ENCODE peak calls at places on chromosomes 12 and 14, in ten cellular contexts. V is lower lobe of right lung, H is body of pancreas, Q is left ventricle myocardium inferior, F is kidney, J is cardiac muscle cell, I is SK-N-SH, T is stomach, U is brain microvascular endothelial cell, G is lung. S is an unnamed sample.

GRCh38 chr14:99995700-99996356 is 69.4 kb upstream of the EVL start:
- DNase-seq in I (peak; percentile 42), F (no peak), T (peak; percentile 77), H (peak; percentile 80), V (peak; percentile 67), J (peak; percentile 57), U (peak; percentile 60), Q (peak; percentile 30), G (peak; percentile 67), S (no peak)

GRCh38 chr12:130868412-130868811 is 3.5 kb upstream of the RAN start:
- DNase-seq in T (no peak), F (no peak), H (no peak), I (no peak), V (no peak), U (no peak), G (no peak), Q (no peak), J (no peak), S (no peak)

GRCh38 chr12:96495841-96496545 is 6.6 kb downstream of the CFAP54 start:
- DNase-seq in I (no peak), J (no peak), T (no peak), F (no peak), H (no peak), Q (no peak), G (no peak), U (no peak), V (no peak), S (no peak)

GRCh38 chr12:20963762-20964161 is 153.3 kb downstream of the SLCO1B3 start:
- DNase-seq in I (no peak), F (no peak), J (no peak), U (no peak), V (no peak), T (no peak), G (no peak), Q (no peak), H (peak; percentile 17), S (no peak)

GRCh38 chr14:88521818-88522217 is 33.0 kb downstream of the PTPN21 start:
- DNase-seq in F (no peak), U (no peak), V (no peak), Q (no peak), J (no peak), H (no peak), I (no peak), T (no peak), G (no peak), S (no peak)

GRCh38 chr14:103072595-103073366 is 11.2 kb upstream of the LBHD2 start:
- DNase-seq in F (peak; percentile 91), T (no peak), U (no peak), V (no peak), J (peak; percentile 26), Q (no peak), H (peak; percentile 53), G (no peak), I (no peak), S (peak; percentile 64)

GRCh38 chr12:75816892-75817291 is 214.7 kb downstream of the PHLDA1 start:
- DNase-seq in U (peak; percentile 80), T (no peak), F (no peak), H (no peak), I (no peak), J (no peak), G (no peak), V (no peak), Q (no peak), S (no peak)

GRCh38 chr12:90253674-90254181 is 545.1 kb upstream of the ATP2B1 start:
- DNase-seq in G (peak; percentile 43), F (peak; percentile 75), V (peak; percentile 44), T (peak; percentile 33), H (peak; percentile 59), Q (peak; percentile 57), U (peak; percentile 91), J (peak; percentile 2), I (peak; percentile 24), S (peak; percentile 83)

GRCh38 chr12:113456199-113456598 is 15.5 kb downstream of the LHX5 start:
- DNase-seq in G (no peak), Q (no peak), F (no peak), H (no peak), U (no peak), J (no peak), I (no peak), V (no peak), T (no peak), S (no peak)

GRCh38 chr12:89693639-89694202 is 14.9 kb downstream of the ATP2B1 start:
- DNase-seq in V (no peak), F (no peak), G (no peak), T (no peak), U (no peak), J (no peak), H (no peak), I (no peak), Q (no peak), S (no peak)

GRCh38 chr12:33187409-33187808 is 252.2 kb downstream of the SYT10 start:
- DNase-seq in G (no peak), F (no peak), V (no peak), U (no peak), I (no peak), Q (no peak), T (no peak), J (no peak), H (no peak), S (no peak)

DNA sequence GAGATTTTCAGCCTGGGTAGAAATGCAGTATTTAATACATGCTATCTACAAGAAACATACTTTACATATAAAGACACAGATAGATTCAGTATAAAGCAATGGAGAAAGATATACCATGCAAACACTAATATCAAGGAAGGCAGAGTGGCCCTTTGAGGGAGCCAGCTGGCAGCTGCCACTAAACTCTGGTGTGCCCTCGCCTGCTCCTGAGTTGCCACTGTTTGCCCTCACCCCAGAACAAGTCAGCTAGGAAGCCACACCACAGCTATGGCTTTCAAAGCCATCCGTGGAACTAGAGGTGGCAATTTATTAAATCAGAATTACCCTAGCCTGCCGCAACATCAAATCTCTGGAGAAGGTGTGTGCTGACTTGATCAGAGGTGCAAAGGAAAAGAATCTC is 18.3 kb downstream of the PXN start:
- DNase-seq in F (no peak), T (peak; percentile 51), I (no peak), G (no peak), Q (no peak), V (no peak), J (no peak), U (no peak), H (peak; percentile 56), S (no peak)
- H3K4me3 ChIP-seq in F (no peak overlapping the region), T (no peak overlapping the region), I (no peak overlapping the region), G (no peak overlapping the region), Q (peak overlapping the region; percentile 61), V (no peak overlapping the region), J (no peak overlapping the region), U (no peak overlapping the region), H (no peak overlapping the region), S (no peak overlapping the region)

DNA sequence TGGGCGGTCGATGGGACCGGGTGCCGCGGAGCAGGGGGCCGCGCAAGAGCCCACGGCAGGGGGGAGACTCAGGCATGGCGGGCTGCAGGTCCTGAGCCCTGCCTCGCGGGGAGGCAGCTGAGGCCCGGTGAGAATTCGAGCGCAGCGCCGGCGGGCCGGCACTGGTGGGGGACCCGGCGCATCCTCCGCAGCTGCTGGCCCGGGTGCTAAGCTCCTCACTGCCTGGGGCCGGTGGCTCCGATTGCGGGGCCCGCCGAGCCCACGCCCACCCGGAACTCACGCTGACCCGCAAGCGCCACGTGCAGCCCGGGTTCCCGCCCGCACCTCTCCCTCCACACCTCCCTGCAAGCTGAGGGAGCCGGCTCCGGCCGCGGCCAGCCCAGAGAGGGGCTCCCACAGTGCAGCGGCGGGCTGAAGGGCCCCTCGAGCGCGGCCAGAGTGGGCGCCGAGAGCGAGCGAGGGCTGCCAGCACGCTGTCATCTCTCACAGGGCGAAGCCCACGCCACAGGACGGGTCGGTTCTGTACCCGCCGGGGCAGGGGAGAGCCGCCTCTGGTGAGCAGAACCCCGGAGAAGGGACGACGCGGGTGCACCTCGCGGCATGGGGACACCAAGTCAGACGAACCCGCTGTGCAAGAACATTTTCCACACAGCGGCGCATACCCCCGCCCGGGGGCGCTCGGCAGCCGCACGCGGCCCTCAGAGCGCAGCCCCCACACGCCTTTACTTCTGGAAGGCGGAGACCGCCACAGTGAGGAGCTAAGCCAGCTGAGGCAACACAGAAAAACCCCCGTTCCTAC is 1.2 kb upstream of the SIVA1 start:
- DNase-seq in U (no peak), J (no peak), I (peak; percentile 55), F (peak; percentile 85), T (no peak), V (no peak), G (no peak), H (no peak), Q (no peak), S (no peak)
- H3K27ac ChIP-seq in U (no peak overlapping the region), J (peak overlapping the region; percentile 80), I (peak overlapping the region; percentile 4), F (no peak overlapping the region), T (peak overlapping the region; percentile 92), V (peak overlapping the region; percentile 98), G (peak overlapping the region; percentile 74), H (peak overlapping the region; percentile 78), Q (peak overlapping the region; percentile 91), S (peak overlapping the region; percentile 60)

GRCh38 chr14:89807151-89807550 is 147.4 kb downstream of the EFCAB11 start:
- DNase-seq in I (no peak), U (no peak), Q (no peak), H (no peak), G (no peak), V (no peak), J (no peak), F (no peak), T (no peak), S (no peak)

GRCh38 chr14:89805501-89805900 is 149.0 kb downstream of the EFCAB11 start:
- DNase-seq in J (no peak), F (no peak), I (no peak), U (peak; percentile 12), Q (no peak), G (no peak), H (no peak), V (no peak), T (no peak), S (no peak)

GRCh38 chr14:89810101-89810500 is 144.4 kb downstream of the EFCAB11 start:
- DNase-seq in F (no peak), U (no peak), V (no peak), J (no peak), Q (no peak), H (no peak), I (no peak), G (no peak), T (no peak), S (no peak)

GRCh38 chr14:89813485-89814080 is 140.9 kb downstream of the EFCAB11 start:
- DNase-seq in H (no peak), U (peak; percentile 95), J (peak; percentile 42), F (no peak), Q (peak; percentile 17), V (no peak), T (no peak), I (no peak), G (no peak), S (no peak)

DNA sequence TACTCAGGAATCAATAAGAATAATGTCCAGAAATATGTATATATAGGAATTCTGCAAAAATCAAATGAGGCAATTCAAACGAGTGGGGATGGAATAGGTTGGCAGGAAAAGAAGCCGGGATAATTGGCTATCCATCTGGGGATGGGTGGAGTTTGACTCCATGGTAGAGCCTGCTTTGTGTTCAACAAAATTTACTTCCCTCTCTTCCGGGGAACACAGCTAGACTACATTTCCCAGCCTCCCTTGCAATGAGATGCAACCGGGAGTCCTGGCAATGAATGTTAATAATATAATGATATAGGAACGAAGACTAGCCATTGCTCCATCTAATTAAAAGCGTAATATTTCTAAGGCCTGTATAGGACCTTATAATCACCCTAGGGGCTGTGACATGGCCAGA is 146.6 kb downstream of the EFCAB11 start:
- DNase-seq in H (no peak), T (no peak), V (no peak), I (no peak), J (no peak), U (no peak), F (no peak), G (no peak), Q (no peak), S (no peak)
- TF ChIP-seq CTCF in H (no peak), T (no peak), V (no peak), I (no peak), J (no peak), U (no peak), F (no peak), G (no peak), Q (no peak), S (no peak)

GRCh38 chr14:98889836-98890185 is 382.2 kb downstream of the BCL11B start:
- DNase-seq in Q (no peak), T (no peak), G (no peak), F (no peak), V (no peak), I (no peak), J (no peak), U (no peak), H (no peak), S (no peak)
- H3K4me3 ChIP-seq in Q (no peak overlapping the region), T (no peak overlapping the region), G (no peak overlapping the region), F (no peak overlapping the region), V (no peak overlapping the region), I (no peak overlapping the region), J (no peak overlapping the region), U (no peak overlapping the region), H (no peak overlapping the region), S (no peak overlapping the region)

S was measured in coronary artery.